ENCODE peak calls at places on chromosomes 13 and 19, in nine cellular contexts. W, N, P, A, I, T, O, X and Y are unnamed samples.

GRCh38 chr19:54209748-54210494 is 9.3 kb downstream of the RPS9 start:
- DNase-seq in T (peak), A (peak), O (peak), N (no peak), I (peak), P (peak), X (no peak), W (peak), Y (peak)

GRCh38 chr19:42270346-42271044 is 1.4 kb downstream of the CIC start:
- DNase-seq in I (peak), O (peak), N (peak), P (no peak), X (no peak), W (peak), A (peak), T (peak), Y (peak)

GRCh38 chr13:42017264-42017663 is 31.2 kb upstream of the DGKH start:
- DNase-seq in A (no peak), T (no peak), O (no peak), W (no peak), I (no peak), N (no peak), P (no peak), X (no peak), Y (no peak)

GRCh38 chr19:50362656-50363424 is 2.6 kb downstream of the NAPSA start:
- DNase-seq in X (no peak), N (no peak), O (no peak), I (no peak), T (no peak), W (no peak), A (peak), P (no peak), Y (no peak)

GRCh38 chr13:106336663-106337062 is 198.8 kb downstream of the EFNB2 start:
- DNase-seq in X (no peak), A (no peak), P (no peak), T (no peak), O (no peak), N (no peak), I (no peak), W (no peak), Y (no peak)

GRCh38 chr19:3440082-3440481 is 40.2 kb downstream of the SMIM24 start:
- DNase-seq in N (peak), O (no peak), T (peak), A (no peak), I (peak), W (peak), P (no peak), X (peak), Y (peak)

GRCh38 chr19:4988770-4989251 is 19.9 kb downstream of the KDM4B start:
- DNase-seq in N (no peak), T (no peak), O (no peak), I (no peak), W (no peak), A (no peak), P (no peak), X (no peak), Y (peak)

GRCh38 chr19:46460981-46461380 is 10.4 kb downstream of the PNMA8A start:
- DNase-seq in P (no peak), T (no peak), A (peak), N (no peak), O (no peak), W (no peak), X (no peak), I (no peak), Y (no peak)

GRCh38 chr19:19463348-19464117 is 51.8 kb downstream of the TSSK6 start:
- DNase-seq in A (no peak), W (no peak), P (no peak), X (no peak), N (no peak), I (no peak), O (no peak), T (no peak), Y (no peak)

GRCh38 chr19:46639356-46640061 is 3.5 kb upstream of the GNG8 start:
- DNase-seq in X (no peak), N (no peak), P (no peak), I (peak), O (peak), A (peak), W (no peak), T (no peak), Y (no peak)

GRCh38 chr19:57212109-57212508 is 18.7 kb upstream of the AURKC start:
- DNase-seq in X (no peak), A (no peak), T (no peak), I (no peak), W (no peak), P (no peak), N (no peak), O (no peak), Y (no peak)

GRCh38 chr19:43406297-43406696 is 8.4 kb upstream of the TEX101 start:
- DNase-seq in I (no peak), W (no peak), X (no peak), O (no peak), A (no peak), N (no peak), P (no peak), T (no peak), Y (no peak)

GRCh38 chr19:37519890-37520289 is 13.2 kb downstream of the ZNF793 start:
- DNase-seq in P (no peak), I (no peak), O (no peak), X (no peak), W (no peak), T (no peak), N (no peak), A (no peak), Y (peak)

GRCh38 chr19:7349961-7350711 is 1.4 kb downstream of the ARHGEF18 start:
- DNase-seq in N (peak), I (no peak), P (no peak), T (no peak), X (peak), A (peak), W (no peak), O (no peak), Y (no peak)

GRCh38 chr13:27474751-27475268 is 24.4 kb upstream of the MTIF3 start:
- DNase-seq in I (no peak), T (no peak), P (no peak), X (no peak), A (no peak), N (no peak), O (no peak), W (no peak), Y (no peak)

GRCh38 chr13:62407871-62408270 is 992.2 kb upstream of the PCDH20 start:
- DNase-seq in O (no peak), I (no peak), N (no peak), T (no peak), X (no peak), A (no peak), W (no peak), P (no peak), Y (no peak)

GRCh38 chr19:3296034-3296433 is 70.3 kb upstream of the NFIC start:
- DNase-seq in X (no peak), N (no peak), O (no peak), W (no peak), I (no peak), T (no peak), A (no peak), P (no peak), Y (no peak)

GRCh38 chr13:32212420-32212819 is 102.7 kb downstream of the ZAR1L start:
- DNase-seq in T (no peak), P (no peak), W (no peak), I (no peak), X (no peak), N (no peak), O (no peak), A (no peak), Y (no peak)

GRCh38 chr13:105960326-105960725 is 575.1 kb downstream of the EFNB2 start:
- DNase-seq in I (no peak), X (no peak), T (no peak), O (no peak), P (peak), N (no peak), A (no peak), W (no peak), Y (no peak)

GRCh38 chr19:23436944-23437343 is 41.7 kb upstream of the ZNF91 start:
- DNase-seq in T (peak), W (no peak), X (no peak), A (no peak), N (no peak), O (no peak), P (no peak), I (no peak), Y (no peak)

GRCh38 chr19:12790628-12791344 is 500 bp upstream of the JUNB start:
- DNase-seq in I (no peak), P (no peak), T (no peak), N (no peak), A (no peak), W (no peak), O (no peak), X (no peak), Y (no peak)